ENCODE peak calls at places on chromosome 1, in nine cellular contexts. B, N, A, Y, E, G, S, C and U are unnamed samples.

GRCh38 chr1:158564608-158565007 is 5.8 kb downstream of the OR6P1 start:
- DNase-seq in B (no peak), N (no peak), A (no peak), Y (no peak), E (no peak), G (no peak), S (peak; percentile 83), C (no peak), U (peak; percentile 82)

GRCh38 chr1:51948491-51948915 is 42.0 kb downstream of the RAB3B start:
- DNase-seq in B (no peak), N (no peak), A (no peak), Y (no peak), E (no peak), G (peak; percentile 93), S (no peak), C (no peak), U (no peak)

GRCh38 chr1:66733348-66734017 is 18.8 kb upstream of the DYNLT5 start:
- DNase-seq in B (no peak), N (no peak), A (no peak), Y (no peak), E (no peak), G (peak; percentile 81), S (no peak), C (no peak), U (peak; percentile 43)

GRCh38 chr1:223001653-223002634 is 141.1 kb downstream of the TLR5 start:
- DNase-seq in B (no peak), N (no peak), A (no peak), Y (no peak), E (no peak), G (peak; percentile 77), S (peak; percentile 12), C (no peak), U (no peak)

GRCh38 chr1:68442822-68443556 is 6.8 kb downstream of the RPE65 start:
- DNase-seq in B (no peak), N (peak; percentile 61), A (no peak), Y (no peak), E (no peak), G (peak; percentile 84), S (peak; percentile 38), C (peak; percentile 53), U (peak; percentile 72)

GRCh38 chr1:212699839-212700596 is at the start of gene BATF3:
- DNase-seq in B (peak; percentile 90), N (no peak), A (peak; percentile 83), Y (no peak), E (peak; percentile 40), G (no peak), S (peak; percentile 63), C (peak; percentile 7), U (peak; percentile 46)

GRCh38 chr1:47650205-47650604 is 212.4 kb downstream of the FOXD2 start:
- DNase-seq in B (peak; percentile 42), N (peak; percentile 86), A (peak; percentile 59), Y (no peak), E (no peak), G (peak; percentile 99), S (no peak), C (peak; percentile 6), U (no peak)

GRCh38 chr1:190172636-190173410 is 304.8 kb downstream of the BRINP3 start:
- DNase-seq in B (no peak), N (peak; percentile 55), A (no peak), Y (no peak), E (no peak), G (no peak), S (no peak), C (no peak), U (no peak)

GRCh38 chr1:168729405-168729802 is 398 bp upstream of the DPT start:
- DNase-seq in B (no peak), N (no peak), A (no peak), Y (no peak), E (no peak), G (no peak), S (no peak), C (no peak), U (no peak)

GRCh38 chr1:156146006-156146748 is 7.2 kb upstream of the SEMA4A start:
- DNase-seq in B (peak; percentile 95), N (peak; percentile 96), A (no peak), Y (no peak), E (peak; percentile 74), G (peak; percentile 92), S (peak; percentile 83), C (peak; percentile 90), U (peak; percentile 91)

GRCh38 chr1:8096105-8097011 is 70.2 kb upstream of the ERRFI1 start:
- DNase-seq in B (no peak), N (peak; percentile 86), A (no peak), Y (no peak), E (no peak), G (peak; percentile 92), S (peak; percentile 63), C (peak; percentile 86), U (no peak)

GRCh38 chr1:8097908-8098307 is 71.8 kb upstream of the ERRFI1 start:
- DNase-seq in B (no peak), N (no peak), A (no peak), Y (no peak), E (no peak), G (no peak), S (no peak), C (no peak), U (no peak)

GRCh38 chr1:8095584-8095983 is 69.5 kb upstream of the ERRFI1 start:
- DNase-seq in B (no peak), N (no peak), A (no peak), Y (no peak), E (no peak), G (peak; percentile 59), S (no peak), C (no peak), U (no peak)

GRCh38 chr1:8094481-8095241 is 68.6 kb upstream of the ERRFI1 start:
- DNase-seq in B (no peak), N (peak; percentile 93), A (no peak), Y (no peak), E (no peak), G (peak; percentile 95), S (no peak), C (peak; percentile 92), U (no peak)

GRCh38 chr1:8097077-8097799 is 71.1 kb upstream of the ERRFI1 start:
- DNase-seq in B (no peak), N (peak; percentile 92), A (no peak), Y (no peak), E (no peak), G (peak; percentile 99), S (peak; percentile 79), C (peak; percentile 95), U (no peak)
- H3K4me3 ChIP-seq in B (no peak overlapping the region), N (no peak overlapping the region), A (no peak overlapping the region), Y (no peak overlapping the region), E (no peak overlapping the region), G (no peak overlapping the region), S (peak overlapping the region; percentile 30), C (no peak overlapping the region), U (no peak overlapping the region)

DNA sequence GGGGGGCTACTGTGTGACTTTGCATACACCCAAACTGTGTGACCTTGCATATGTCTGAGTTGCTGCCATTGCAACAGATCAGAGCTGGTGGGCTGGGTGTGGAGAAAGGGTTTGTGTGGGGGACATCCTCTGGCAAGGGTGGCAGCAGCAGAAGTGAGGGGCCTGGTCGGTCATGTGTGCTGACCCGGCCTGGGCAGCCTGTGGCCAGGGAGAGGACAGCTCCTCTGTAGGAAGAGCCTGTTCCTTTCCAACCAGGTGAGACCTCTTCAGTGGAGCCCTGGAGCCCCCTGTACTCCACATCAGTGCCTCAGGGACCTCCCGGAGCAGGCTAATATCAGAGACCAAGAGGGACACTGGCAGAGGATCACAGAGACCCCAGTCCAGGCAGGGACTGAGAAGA is 8.3 kb downstream of the PCSK9 start:
- DNase-seq in B (no peak), N (no peak), A (no peak), Y (no peak), E (no peak), G (no peak), S (no peak), C (no peak), U (no peak)
- H3K4me3 ChIP-seq in B (no peak overlapping the region), N (no peak overlapping the region), A (no peak overlapping the region), Y (no peak overlapping the region), E (no peak overlapping the region), G (no peak overlapping the region), S (no peak overlapping the region), C (no peak overlapping the region), U (no peak overlapping the region)

GRCh38 chr1:9250336-9250585 is 15.7 kb downstream of the H6PD start:
- DNase-seq in B (no peak), N (no peak), A (no peak), Y (no peak), E (no peak), G (no peak), S (no peak), C (no peak), U (no peak)
- H3K4me3 ChIP-seq in B (no peak overlapping the region), N (no peak overlapping the region), A (peak overlapping the region; percentile 30), Y (no peak overlapping the region), E (no peak overlapping the region), G (no peak overlapping the region), S (no peak overlapping the region), C (no peak overlapping the region), U (no peak overlapping the region)

GRCh38 chr1:28170036-28170596 is 6.4 kb downstream of the PTAFR start:
- DNase-seq in B (no peak), N (no peak), A (no peak), Y (no peak), E (no peak), G (peak; percentile 84), S (no peak), C (no peak), U (no peak)

GRCh38 chr1:28171246-28171645 is 5.2 kb downstream of the PTAFR start:
- DNase-seq in B (no peak), N (no peak), A (no peak), Y (no peak), E (no peak), G (peak; percentile 77), S (no peak), C (no peak), U (no peak)

GRCh38 chr1:28172690-28173150 is 3.8 kb downstream of the PTAFR start:
- DNase-seq in B (no peak), N (no peak), A (no peak), Y (no peak), E (no peak), G (no peak), S (peak; percentile 97), C (peak; percentile 80), U (peak; percentile 95)

GRCh38 chr1:28173980-28174297 is 2.6 kb downstream of the PTAFR start:
- DNase-seq in B (no peak), N (no peak), A (no peak), Y (no peak), E (no peak), G (no peak), S (no peak), C (peak; percentile 64), U (no peak)

DNA sequence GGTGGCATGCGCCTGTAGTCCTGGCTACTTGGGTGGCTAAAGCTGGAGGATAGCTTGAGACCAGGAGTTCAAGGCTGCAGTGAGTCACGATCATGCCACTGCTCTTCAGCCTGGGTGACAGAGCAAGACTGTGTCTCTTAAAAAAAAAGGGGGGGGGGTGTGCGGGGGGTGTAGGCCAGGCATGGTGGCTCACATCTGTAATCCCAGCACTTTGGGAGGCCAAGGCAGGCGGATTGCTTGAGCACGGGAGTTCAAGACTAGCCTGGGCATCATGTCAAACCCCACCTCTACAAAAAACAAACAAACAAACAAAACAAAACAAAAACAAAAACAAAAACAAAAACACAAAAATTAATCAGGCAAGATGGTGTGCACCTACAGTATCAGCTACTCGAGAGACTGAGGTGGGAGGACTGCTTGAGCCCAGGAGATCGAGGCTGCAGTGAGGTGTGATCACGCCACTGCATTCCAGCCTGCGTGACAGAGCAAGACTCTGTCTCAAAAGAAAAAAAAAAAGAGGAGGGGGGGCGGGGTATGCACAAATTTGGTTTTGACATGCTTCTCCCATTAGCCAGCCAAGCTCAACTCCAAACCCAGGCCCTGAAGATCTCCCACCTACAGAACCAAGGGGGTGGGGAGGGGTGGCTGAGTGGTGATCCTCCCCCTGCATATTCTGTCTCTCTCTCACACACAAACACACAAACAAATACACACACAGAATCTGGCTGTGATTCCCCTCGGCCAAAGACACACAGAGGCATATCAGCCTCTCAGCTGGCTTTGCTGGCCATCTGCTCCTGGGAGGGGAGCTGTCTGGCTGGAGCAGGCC is 3.1 kb downstream of the PTAFR start:
- DNase-seq in B (no peak), N (no peak), A (no peak), Y (no peak), E (no peak), G (peak; percentile 25), S (no peak), C (no peak), U (peak; percentile 65)
- H3K4me3 ChIP-seq in B (no peak overlapping the region), N (no peak overlapping the region), A (peak overlapping the region; percentile 32), Y (no peak overlapping the region), E (no peak overlapping the region), G (no peak overlapping the region), S (peak overlapping the region; percentile 21), C (no peak overlapping the region), U (peak overlapping the region; percentile 93)